ENCODE peak calls at places on chromosome 11, in seven cellular contexts. S is body of pancreas; E is stimulated activated CD8-positive, alpha-beta memory T cell treated with anti-CD3 and anti-CD28 coated beads, Interleukin-4, amount 100 ng/mL, for 24 hours; F is uterus; M is GM12864; P is natural killer cell treated with Interleukin-12 subunit alpha and Interleukin-12 subunit beta and Interleukin-15 and Interleukin-18, amount 100 ng/mL, for 72 hours; N is bronchial epithelial cell. R is an unnamed sample.

GRCh38 chr11:78432058-78432515 is 14.5 kb upstream of the GAB2 start:
- DNase-seq in S (peak), E (no peak), F (peak), M (no peak), P (no peak), N (no peak), R (no peak)

GRCh38 chr11:554824-555499 is 5.6 kb downstream of the LMNTD2 start:
- DNase-seq in P (no peak), F (no peak), S (peak), E (peak), N (peak), M (peak), R (no peak)

GRCh38 chr11:72641900-72642814 is 32.1 kb downstream of the PDE2A start:
- DNase-seq in N (no peak), P (no peak), M (no peak), S (peak), F (peak), E (no peak), R (peak)

GRCh38 chr11:4064278-4064955 is 30.2 kb upstream of the RRM1 start:
- DNase-seq in N (no peak), F (no peak), S (no peak), M (no peak), P (no peak), E (no peak), R (no peak)

GRCh38 chr11:62948765-62949320 is 27.7 kb upstream of the CHRM1 start:
- DNase-seq in F (no peak), S (no peak), N (no peak), E (no peak), P (no peak), M (no peak), R (no peak)

GRCh38 chr11:74877132-74877531 is 71.8 kb downstream of the XRRA1 start:
- DNase-seq in E (no peak), P (no peak), F (no peak), N (no peak), M (no peak), S (no peak), R (no peak)

GRCh38 chr11:69437001-69437875 is 44.2 kb upstream of the LINC01488 start:
- DNase-seq in E (no peak), F (no peak), N (peak), P (no peak), S (no peak), M (no peak), R (no peak)

GRCh38 chr11:10455637-10456487 is 798 bp downstream of the AMPD3 start:
- DNase-seq in N (peak), P (peak), E (peak), S (peak), M (peak), F (peak), R (peak)

R was measured in heart right ventricle.